ENCODE peak calls at places on chromosomes 5 and 9, in four cellular contexts. E, P, S and H are unnamed samples. For H3K4me1 and H3K9me3, the result is how much of the 10 kb centered on the place peaks cover.

GRCh38 chr9:127506117-127506813 is 55.0 kb downstream of the LRSAM1 start:
- DNase-seq in P (no peak), S (no peak), E (no peak), H (no peak)

GRCh38 chr5:16446993-16447392 is 18.6 kb downstream of the ZNF622 start:
- DNase-seq in E (no peak), P (no peak), S (no peak), H (no peak)

GRCh38 chr9:2623046-2623865 is 1.7 kb downstream of the VLDLR start:
- DNase-seq in E (no peak), S (peak), P (peak), H (peak)

GRCh38 chr9:35658894-35659220 is 765 bp downstream of the CCDC107 start:
- DNase-seq in E (no peak), S (peak), P (peak), H (peak)

GRCh38 chr5:148979104-148979723 is 83.6 kb downstream of the SH3TC2 start:
- DNase-seq in S (no peak), E (no peak), P (peak), H (peak)

GRCh38 chr9:130286072-130286770 is 20.7 kb downstream of the HMCN2 start:
- DNase-seq in E (no peak), P (no peak), S (no peak), H (no peak)

GRCh38 chr9:37421914-37422288 is 595 bp upstream of the GRHPR start:
- DNase-seq in E (no peak), S (no peak), P (no peak), H (peak)

GRCh38 chr5:172714491-172715420 is 56.2 kb downstream of the DUSP1 start:
- DNase-seq in S (peak), E (no peak), P (peak), H (peak)

GRCh38 chr9:133769511-133770075 is 31.4 kb upstream of the SARDH start:
- DNase-seq in E (no peak), P (no peak), S (no peak), H (peak)

GRCh38 chr9:131402738-131403492 is 9.0 kb downstream of the PRRC2B start:
- DNase-seq in S (peak), P (peak), E (no peak), H (peak)

GRCh38 chr5:42655982-42656660 is 100.5 kb upstream of the CCDC152 start:
- DNase-seq in E (no peak), S (peak), P (no peak), H (no peak)

GRCh38 chr9:5789489-5789888 is 43.4 kb downstream of the ERMP1 start:
- DNase-seq in S (no peak), P (no peak), E (no peak), H (no peak)

GRCh38 chr9:91067306-91067860 is 265.8 kb downstream of the SYK start:
- DNase-seq in P (no peak), E (no peak), S (no peak), H (no peak)

GRCh38 chr5:36602711-36603321 is 3.6 kb upstream of the SLC1A3 start:
- DNase-seq in P (peak), E (no peak), S (no peak), H (no peak)

GRCh38 chr9:93677061-93677571 is 100.7 kb downstream of the PHF2 start:
- DNase-seq in S (no peak), P (peak), E (no peak), H (no peak)

GRCh38 chr5:74762599-74762998 is 4.3 kb downstream of the GFM2 start:
- DNase-seq in P (no peak), E (no peak), S (peak), H (no peak)

GRCh38 chr9:125361837-125362531 is 100.4 kb downstream of the GAPVD1 start:
- DNase-seq in S (peak), E (no peak), P (no peak), H (no peak)

GRCh38 chr9:31500422-31500821 is 884.0 kb upstream of the ACO1 start:
- DNase-seq in P (no peak), E (no peak), S (no peak), H (no peak)

GRCh38 chr5:159510282-159510681 is 180.0 kb upstream of the IL12B start:
- DNase-seq in E (no peak), P (peak), S (peak), H (peak)

GRCh38 chr9:26459959-26460358 is 432.6 kb downstream of the CAAP1 start:
- DNase-seq in E (no peak), S (no peak), P (no peak), H (no peak)

GRCh38 chr5:140965905-140966292 is 377 bp upstream of the PCDHAC2 start:
- DNase-seq in P (no peak), S (peak), E (no peak), H (no peak)

GRCh38 chr5:14687023-14687665 is 22.6 kb downstream of the OTULIN start:
- DNase-seq in P (peak), S (peak), E (no peak), H (no peak)

GRCh38 chr9:98726735-98727134 is 18.0 kb upstream of the GABBR2 start:
- DNase-seq in S (peak), E (no peak), P (no peak), H (no peak)

GRCh38 chr9:98721643-98722042 is 12.9 kb upstream of the GABBR2 start:
- DNase-seq in E (no peak), P (no peak), S (no peak), H (no peak)

GRCh38 chr9:98728500-98728899 is 19.8 kb upstream of the GABBR2 start:
- DNase-seq in S (no peak), P (no peak), E (no peak), H (no peak)

GRCh38 chr9:98727428-98727827 is 18.7 kb upstream of the GABBR2 start:
- DNase-seq in S (no peak), P (no peak), E (no peak), H (no peak)

GRCh38 chr9:98724810-98725530 is 16.2 kb upstream of the GABBR2 start:
- DNase-seq in S (no peak), E (no peak), P (no peak), H (no peak)
- H3K4me1 ChIP-seq in S (under half), E (under half), P (under half), H (under half)

GRCh38 chr5:662751-663435 is 30.3 kb downstream of the TPPP start:
- DNase-seq in E (no peak), S (no peak), P (peak), H (peak)
- TF ChIP-seq CTCF in E (no peak), S (no peak), P (no peak), H (no peak)

DNA sequence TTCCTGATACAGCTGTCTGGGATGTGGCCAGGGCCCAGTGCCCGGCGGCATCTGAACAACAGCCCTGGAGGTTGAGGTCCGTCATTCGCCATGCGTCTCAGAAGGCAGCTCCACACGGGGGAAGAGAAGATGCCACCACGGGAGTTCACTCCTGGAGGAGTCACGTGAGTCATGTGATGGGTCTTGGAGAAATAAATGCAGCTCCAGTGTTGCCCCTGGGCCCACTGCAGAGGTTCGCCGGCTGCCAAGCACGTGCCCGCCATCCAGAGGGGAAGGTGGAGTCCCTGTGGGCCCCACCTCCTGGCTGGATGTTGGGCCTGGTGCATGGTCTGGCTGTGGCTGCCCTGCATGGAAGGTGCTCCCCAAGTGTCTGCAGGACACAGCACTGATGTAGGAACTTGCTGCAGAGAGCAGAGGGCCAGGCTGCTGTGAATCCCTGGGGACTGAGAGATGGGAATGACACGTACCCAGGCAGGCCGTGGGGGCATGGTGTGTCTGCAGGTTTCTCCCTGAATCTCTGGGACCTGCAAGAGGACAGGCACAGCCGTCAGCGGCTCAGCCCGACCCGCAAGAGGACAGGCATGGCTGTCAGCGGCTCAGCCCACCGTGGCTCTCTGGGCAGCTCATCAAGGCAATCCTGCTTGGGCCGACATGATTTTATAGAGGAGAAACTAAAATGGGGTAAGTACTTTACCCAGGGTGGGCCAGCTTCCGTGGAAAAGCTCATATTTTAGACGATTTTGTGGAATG is 418.3 kb upstream of the IRX4 start:
- DNase-seq in P (no peak), S (no peak), E (no peak), H (no peak)
- H3K9me3 ChIP-seq in P (under half), S (under half), E (under half), H (under half)

DNA sequence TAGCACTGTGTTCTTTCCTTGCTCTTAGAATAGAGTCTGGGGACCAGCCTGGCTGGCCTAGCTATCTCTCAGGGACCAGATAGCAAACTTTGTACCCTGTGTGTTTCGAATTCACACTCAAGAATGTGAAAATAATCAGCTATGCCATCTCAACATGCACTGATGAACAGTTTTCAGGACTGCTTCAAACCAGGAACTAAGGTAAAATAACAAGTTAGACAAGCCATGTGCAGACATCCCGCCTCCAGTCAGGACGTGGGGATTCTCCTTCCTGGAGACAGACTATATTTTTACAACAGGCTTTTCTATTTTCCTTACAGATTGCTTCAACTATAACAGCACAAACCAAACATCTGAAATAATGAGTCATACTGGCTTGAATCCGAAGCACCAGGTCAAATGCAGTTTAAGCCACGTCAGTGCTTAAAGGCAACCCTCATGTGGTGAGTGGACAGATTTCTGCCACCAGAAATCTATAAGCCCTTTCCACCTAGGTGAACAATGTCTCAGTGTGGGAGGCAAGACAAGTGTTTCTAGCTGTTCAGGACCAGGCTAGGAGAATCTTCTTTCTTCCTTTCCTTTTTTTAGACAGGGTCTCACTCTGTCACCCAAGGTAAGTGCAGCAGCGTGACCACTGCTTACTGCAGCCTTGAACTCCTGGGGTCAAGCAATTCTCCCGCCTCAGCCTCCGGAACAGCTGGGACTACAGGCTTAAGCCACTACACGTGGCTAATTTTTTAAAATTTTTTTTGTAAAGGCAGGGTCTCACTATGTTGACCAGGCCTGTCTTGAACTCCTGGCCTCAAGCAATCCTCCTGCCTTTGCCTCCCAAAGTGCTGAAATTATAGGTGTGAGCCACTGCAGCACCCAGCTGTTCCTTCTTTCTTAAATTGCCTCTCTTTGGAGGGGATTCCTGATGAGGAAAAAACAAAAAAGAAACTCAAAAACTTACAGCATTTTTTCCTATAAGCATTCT is 53.3 kb downstream of the LHFPL2 start:
- DNase-seq in E (no peak), S (peak), P (no peak), H (no peak)
- H3K4me1 ChIP-seq in E (under half), S (half or more), P (half or more), H (under half)

DNA sequence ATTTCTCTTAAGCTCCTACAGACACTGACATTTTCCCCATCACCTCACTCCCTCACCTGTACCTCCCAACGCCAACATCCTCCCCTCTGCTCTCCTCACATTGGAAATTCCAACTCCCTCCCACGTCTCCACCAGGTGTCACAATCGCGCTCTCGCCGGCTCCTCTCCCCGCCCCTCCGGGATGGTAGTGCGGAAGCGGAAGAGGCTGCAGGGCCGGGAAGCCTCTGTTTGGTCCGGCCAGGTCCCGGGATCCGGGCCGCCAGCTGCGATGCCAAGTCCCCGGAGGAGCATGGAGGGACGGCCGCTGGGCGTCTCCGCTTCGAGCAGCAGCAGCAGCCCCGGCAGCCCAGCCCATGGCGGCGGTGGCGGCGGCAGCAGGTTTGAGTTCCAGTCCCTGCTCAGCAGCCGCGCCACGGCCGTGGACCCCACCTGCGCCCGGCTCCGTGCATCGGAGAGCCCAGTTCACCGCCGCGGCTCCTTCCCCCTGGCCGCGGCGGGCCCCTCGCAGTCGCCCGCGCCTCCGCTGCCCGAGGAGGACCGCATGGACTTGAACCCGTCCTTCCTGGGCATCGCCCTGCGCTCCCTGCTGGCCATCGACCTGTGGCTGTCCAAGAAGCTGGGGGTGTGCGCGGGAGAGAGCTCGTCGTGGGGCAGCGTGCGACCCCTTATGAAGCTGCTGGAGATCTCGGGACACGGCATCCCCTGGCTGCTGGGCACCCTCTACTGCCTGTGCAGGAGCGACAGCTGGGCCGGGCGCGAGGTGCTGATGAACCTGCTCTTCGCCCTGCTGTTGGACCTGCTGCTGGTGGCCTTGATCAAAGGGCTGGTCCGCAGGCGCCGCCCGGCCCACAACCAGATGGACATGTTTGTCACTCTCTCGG is at the start of gene PLPP6:
- DNase-seq in P (peak), S (peak), E (peak), H (peak)
- TF ChIP-seq CTCF in P (peak), S (peak), E (peak), H (peak)

GRCh38 chr5:179114756-179115155 is 54.6 kb downstream of the ZNF354C start:
- DNase-seq in E (no peak), S (no peak), P (no peak), H (no peak)

GRCh38 chr5:179115307-179115706 is 55.1 kb downstream of the ZNF354C start:
- DNase-seq in P (no peak), E (no peak), S (no peak), H (no peak)

GRCh38 chr5:179112469-179113142 is 52.4 kb downstream of the ZNF354C start:
- DNase-seq in S (no peak), E (no peak), P (no peak), H (no peak)

GRCh38 chr5:179113143-179113530 is 53.0 kb downstream of the ZNF354C start:
- DNase-seq in P (no peak), E (no peak), S (no peak), H (no peak)

DNA sequence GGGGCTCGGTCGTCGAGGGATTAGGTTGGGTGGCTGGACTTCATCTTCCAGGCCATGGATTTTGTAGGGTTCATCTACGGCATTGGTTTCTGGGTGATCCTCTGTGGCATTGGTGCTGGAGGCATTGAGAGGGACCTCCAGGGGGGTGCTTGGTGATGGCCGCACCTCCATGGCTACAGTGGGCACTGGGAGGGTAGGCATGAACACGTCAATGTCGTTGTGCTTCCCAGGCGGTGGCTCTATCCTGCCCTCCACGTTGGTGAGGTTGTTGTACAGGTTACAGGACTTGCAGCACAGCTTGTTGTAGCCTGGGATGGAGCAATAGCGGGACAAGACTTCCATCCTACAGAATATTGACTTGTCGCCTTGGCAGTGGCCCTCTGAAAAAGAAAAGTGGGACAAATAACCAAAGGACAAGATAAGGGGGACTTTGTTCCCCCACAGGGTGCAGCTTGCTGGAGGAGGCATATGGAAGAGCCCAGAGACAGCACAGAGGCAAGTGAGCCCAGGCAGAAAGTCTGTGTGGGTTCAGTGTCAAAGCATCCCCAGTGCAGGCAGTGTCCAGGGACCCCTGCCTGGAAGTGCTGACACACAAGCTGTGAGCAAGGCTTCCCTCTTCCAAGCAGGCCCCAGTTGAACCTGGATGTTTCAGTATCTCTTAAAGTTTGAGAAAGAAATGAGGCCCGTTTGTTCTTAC is 53.9 kb downstream of the ZNF354C start:
- DNase-seq in S (no peak), P (no peak), E (no peak), H (no peak)
- H3K9me3 ChIP-seq in S (under half), P (half or more), E (under half), H (under half)

GRCh38 chr5:116514521-116514920 is 60.1 kb downstream of the SEMA6A start:
- DNase-seq in S (no peak), E (no peak), P (no peak), H (no peak)
- H3K4me1 ChIP-seq in S (under half), E (under half), P (under half), H (under half)